ENCODE peak calls at places on chromosomes 12 and 14, in eight cellular contexts. O, Y, H, V, Q, C, S and F are unnamed samples.
A peak's percentile ranks its signal among the peaks of the same experiment; 100 is the strongest.

GRCh38 chr14:51711505-51711904 is 59.8 kb downstream of the FRMD6 start:
- DNase-seq in O (no peak), Y (no peak), H (no peak), V (no peak), Q (no peak), C (no peak), S (no peak), F (no peak)

GRCh38 chr12:23221066-23221465 is 596.1 kb downstream of the ETNK1 start:
- DNase-seq in O (no peak), Y (no peak), H (no peak), V (no peak), Q (peak; percentile 11), C (no peak), S (no peak), F (no peak)

GRCh38 chr12:57631566-57632368 is 1.2 kb downstream of the B4GALNT1 start:
- DNase-seq in O (no peak), Y (no peak), H (no peak), V (no peak), Q (no peak), C (peak; percentile 64), S (no peak), F (no peak)

GRCh38 chr12:67434653-67435375 is 165.7 kb downstream of the CAND1 start:
- DNase-seq in O (no peak), Y (no peak), H (peak; percentile 46), V (no peak), Q (no peak), C (no peak), S (no peak), F (no peak)

GRCh38 chr12:77439749-77440148 is 374.4 kb upstream of the E2F7 start:
- DNase-seq in O (no peak), Y (no peak), H (no peak), V (no peak), Q (no peak), C (no peak), S (no peak), F (no peak)

GRCh38 chr12:50129297-50129696 is 17.3 kb downstream of the COX14 start:
- DNase-seq in O (no peak), Y (no peak), H (no peak), V (no peak), Q (no peak), C (no peak), S (no peak), F (no peak)

GRCh38 chr12:52147983-52148540 is 43.8 kb downstream of the KRT80 start:
- DNase-seq in O (no peak), Y (peak; percentile 69), H (no peak), V (no peak), Q (no peak), C (no peak), S (no peak), F (no peak)

GRCh38 chr14:68607081-68607851 is 185.6 kb downstream of the ZFP36L1 start:
- DNase-seq in O (no peak), Y (no peak), H (peak; percentile 68), V (peak; percentile 38), Q (no peak), C (no peak), S (peak; percentile 37), F (no peak)

GRCh38 chr12:82279597-82279996 is 78.6 kb downstream of the CCDC59 start:
- DNase-seq in O (no peak), Y (no peak), H (no peak), V (no peak), Q (no peak), C (no peak), S (no peak), F (no peak)

GRCh38 chr12:53623526-53623925 is 2.7 kb downstream of the ATF7 start:
- DNase-seq in O (no peak), Y (no peak), H (no peak), V (no peak), Q (peak; percentile 75), C (no peak), S (peak; percentile 82), F (no peak)

GRCh38 chr12:116456307-116456641 is 102.9 kb upstream of the MAP1LC3B2 start:
- DNase-seq in O (no peak), Y (peak; percentile 9), H (no peak), V (no peak), Q (no peak), C (no peak), S (no peak), F (no peak)

GRCh38 chr12:25236190-25236589 is 14.5 kb downstream of the KRAS start:
- DNase-seq in O (no peak), Y (no peak), H (no peak), V (no peak), Q (no peak), C (no peak), S (no peak), F (no peak)

GRCh38 chr12:131856366-131857097 is 28.3 kb downstream of the MMP17 start:
- DNase-seq in O (no peak), Y (no peak), H (no peak), V (no peak), Q (no peak), C (no peak), S (no peak), F (no peak)

GRCh38 chr12:131854861-131855476 is 26.8 kb downstream of the MMP17 start:
- DNase-seq in O (no peak), Y (no peak), H (no peak), V (no peak), Q (no peak), C (no peak), S (no peak), F (no peak)

GRCh38 chr12:131853832-131854797 is 25.9 kb downstream of the MMP17 start:
- DNase-seq in O (no peak), Y (no peak), H (no peak), V (no peak), Q (no peak), C (no peak), S (no peak), F (no peak)

GRCh38 chr12:131857908-131858850 is 30.0 kb downstream of the MMP17 start:
- DNase-seq in O (no peak), Y (no peak), H (no peak), V (no peak), Q (no peak), C (no peak), S (no peak), F (no peak)

GRCh38 chr12:131855521-131856142 is 27.4 kb downstream of the MMP17 start:
- DNase-seq in O (no peak), Y (peak; percentile 61), H (no peak), V (no peak), Q (no peak), C (no peak), S (no peak), F (no peak)
- TF ChIP-seq POLR2AphosphoS5 in O (no peak), Y (no peak), H (no peak), V (no peak), Q (no peak), C (no peak), S (no peak), F (no peak)

GRCh38 chr12:103779410-103780092 is 61.5 kb downstream of the NT5DC3 start:
- DNase-seq in O (no peak), Y (no peak), H (no peak), V (no peak), Q (no peak), C (no peak), S (no peak), F (no peak)
- H3K27ac ChIP-seq in O (no peak overlapping the region), Y (no peak overlapping the region), H (no peak overlapping the region), V (no peak overlapping the region), Q (no peak overlapping the region), C (no peak overlapping the region), S (no peak overlapping the region), F (no peak overlapping the region)

GRCh38 chr12:121295123-121295745 is 1.3 kb downstream of the CAMKK2 start:
- DNase-seq in O (no peak), Y (no peak), H (peak; percentile 6), V (no peak), Q (peak; percentile 29), C (no peak), S (peak; percentile 26), F (no peak)

GRCh38 chr12:121295746-121296617 is 527 bp downstream of the CAMKK2 start:
- DNase-seq in O (no peak), Y (peak; percentile 85), H (peak; percentile 27), V (no peak), Q (peak; percentile 47), C (no peak), S (peak; percentile 13), F (no peak)

GRCh38 chr12:121299662-121300061 is 3.2 kb upstream of the CAMKK2 start:
- DNase-seq in O (no peak), Y (no peak), H (no peak), V (no peak), Q (no peak), C (no peak), S (no peak), F (no peak)

GRCh38 chr12:121294151-121294889 is 2.2 kb downstream of the CAMKK2 start:
- DNase-seq in O (no peak), Y (no peak), H (no peak), V (no peak), Q (no peak), C (no peak), S (no peak), F (no peak)

DNA sequence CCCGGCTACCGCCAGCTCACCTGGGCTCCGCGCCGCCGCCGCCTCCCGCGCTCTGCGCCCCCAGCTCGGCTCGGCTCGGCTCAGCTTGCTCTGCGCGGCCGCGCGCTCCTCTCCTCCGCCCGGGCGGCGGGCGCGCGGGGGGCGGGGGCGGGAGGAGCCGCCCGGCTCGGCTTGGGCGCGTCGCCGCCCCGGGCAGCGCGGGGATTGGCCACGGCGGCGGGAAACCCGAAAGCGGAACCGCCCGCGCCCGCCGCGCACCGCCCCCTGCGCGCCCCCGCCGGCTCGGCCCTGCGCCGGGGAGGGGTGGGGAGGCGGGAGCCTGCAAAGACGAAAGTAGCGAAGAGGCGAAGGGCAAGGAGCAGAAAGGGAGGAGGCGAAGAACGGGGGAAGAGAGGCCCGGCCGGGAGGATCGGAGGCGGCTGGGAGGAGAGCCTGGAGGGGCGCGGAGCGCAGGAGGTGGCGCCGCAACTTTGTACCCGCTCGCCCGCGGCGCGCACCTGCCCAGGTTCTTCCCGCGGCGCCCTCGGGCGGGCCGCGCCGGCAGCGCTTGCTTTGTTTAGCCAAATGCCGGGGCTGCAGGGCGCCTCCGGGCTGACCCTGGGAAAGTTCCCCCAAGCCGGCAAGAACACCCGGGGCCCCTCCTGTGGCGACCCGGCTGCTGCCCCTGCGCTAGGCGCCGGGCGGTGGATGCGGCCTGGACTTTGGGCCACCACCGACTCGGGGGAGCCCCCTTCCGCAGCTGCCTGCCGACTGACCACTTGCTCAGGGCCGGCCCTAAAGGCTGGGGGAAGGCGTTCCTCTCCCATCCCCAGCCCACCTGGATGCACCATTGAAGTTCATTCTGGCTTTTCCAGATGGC is at the start of gene CAMKK2:
- DNase-seq in O (peak; percentile 54), Y (peak; percentile 96), H (peak; percentile 50), V (peak; percentile 89), Q (peak; percentile 90), C (peak; percentile 93), S (peak; percentile 80), F (no peak)
- TF ChIP-seq POLR2A in O (no peak), Y (no peak), H (peak; percentile 27), V (no peak), Q (peak; percentile 79), C (no peak), S (no peak), F (no peak)

DNA sequence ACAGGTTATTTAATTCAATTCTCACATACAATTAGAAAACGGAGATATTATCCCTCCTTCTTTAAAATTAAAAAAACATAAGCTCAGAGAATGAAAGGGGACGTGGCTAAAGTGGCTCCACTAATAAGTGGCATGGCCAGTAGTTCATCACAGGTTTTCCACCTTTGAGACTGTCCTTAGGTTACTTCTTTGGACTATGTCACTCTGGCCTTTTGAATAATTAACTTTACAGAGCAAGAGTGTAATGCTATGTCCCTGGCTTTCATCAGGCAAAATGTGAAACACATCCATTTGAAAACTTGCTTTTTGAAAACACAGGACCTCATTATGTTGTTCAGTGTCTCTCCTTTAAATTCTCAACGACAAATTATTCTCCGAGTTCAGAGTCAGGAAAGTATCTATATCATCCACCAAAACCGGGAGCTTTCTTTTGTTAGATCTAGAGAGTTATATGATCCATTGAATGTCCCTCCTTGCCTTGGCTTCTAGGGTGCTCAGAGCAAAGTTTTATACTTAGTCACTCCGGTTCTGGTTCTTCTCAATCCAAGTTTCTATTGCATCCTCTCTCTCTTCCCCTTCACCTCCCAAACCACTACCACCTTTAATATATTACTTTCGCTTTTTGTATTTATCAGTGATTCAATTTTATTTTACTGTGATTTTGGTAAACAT is 43.0 kb upstream of the BTG1 start:
- DNase-seq in O (no peak), Y (no peak), H (no peak), V (no peak), Q (no peak), C (no peak), S (no peak), F (no peak)
- TF ChIP-seq POLR2AphosphoS5 in O (no peak), Y (no peak), H (no peak), V (no peak), Q (no peak), C (no peak), S (no peak), F (no peak)